ENCODE peak calls at places on chromosomes 5 and 9, in five cellular contexts. U is activated T-helper 1 cell treated with Interleukin-2 at 50 U/mL for 16 hours, A is T-cell, M is AG04450, B is GM04504. K is an unnamed sample.

GRCh38 chr5:124655943-124656459 is 90.4 kb downstream of the ZNF608 start:
- DNase-seq in U (no peak), A (no peak), M (peak), B (peak), K (peak)

GRCh38 chr9:38389313-38389712 is 3.2 kb upstream of the ALDH1B1 start:
- DNase-seq in U (no peak), A (no peak), M (peak), B (no peak), K (no peak)

GRCh38 chr5:67900515-67900914 is 315.0 kb upstream of the PIK3R1 start:
- DNase-seq in U (no peak), A (no peak), M (no peak), B (peak), K (no peak)

GRCh38 chr5:68502531-68502930 is 287.0 kb downstream of the PIK3R1 start:
- DNase-seq in U (no peak), A (no peak), M (no peak), B (no peak), K (no peak)

GRCh38 chr9:92247296-92247695 is 46.2 kb downstream of the IARS1 start:
- DNase-seq in U (no peak), A (no peak), M (no peak), B (no peak), K (no peak)

GRCh38 chr9:88889386-88889785 is 101.9 kb upstream of the S1PR3 start:
- DNase-seq in U (no peak), A (no peak), M (no peak), B (no peak), K (no peak)

GRCh38 chr5:175749591-175749990 is 91.7 kb downstream of the HRH2 start:
- DNase-seq in U (no peak), A (no peak), M (no peak), B (no peak), K (no peak)

GRCh38 chr5:40754381-40755092 is 1.2 kb downstream of the TTC33 start:
- DNase-seq in U (no peak), A (no peak), M (no peak), B (no peak), K (no peak)

GRCh38 chr5:66689522-66690220 is 93.5 kb downstream of the MAST4 start:
- DNase-seq in U (no peak), A (no peak), M (no peak), B (no peak), K (no peak)

GRCh38 chr9:132020845-132021510 is 58.7 kb downstream of the MED27 start:
- DNase-seq in U (no peak), A (no peak), M (no peak), B (no peak), K (peak)

GRCh38 chr9:127463891-127464290 is 12.6 kb downstream of the LRSAM1 start:
- DNase-seq in U (no peak), A (no peak), M (no peak), B (no peak), K (peak)

GRCh38 chr9:90546200-90546599 is 96.4 kb downstream of the DIRAS2 start:
- DNase-seq in U (no peak), A (no peak), M (peak), B (peak), K (peak)

GRCh38 chr5:23627976-23628375 is 120.6 kb downstream of the PRDM9 start:
- DNase-seq in U (no peak), A (no peak), M (no peak), B (no peak), K (no peak)

GRCh38 chr5:73605223-73606087 is 20.5 kb upstream of the ARHGEF28 start:
- DNase-seq in U (no peak), A (no peak), M (no peak), B (no peak), K (no peak)

GRCh38 chr9:137454506-137455360 is 4.4 kb downstream of the NSMF start:
- DNase-seq in U (no peak), A (no peak), M (no peak), B (no peak), K (no peak)

GRCh38 chr9:127170652-127171051 is 48.2 kb upstream of the ANGPTL2 start:
- DNase-seq in U (no peak), A (no peak), M (no peak), B (no peak), K (no peak)

GRCh38 chr9:79104951-79105350 is 466.8 kb upstream of the TLE4 start:
- DNase-seq in U (no peak), A (no peak), M (no peak), B (no peak), K (no peak)

GRCh38 chr5:174320051-174320450 is 274.5 kb downstream of the NSG2 start:
- DNase-seq in U (no peak), A (no peak), M (no peak), B (no peak), K (no peak)

GRCh38 chr5:102670224-102670836 is 84.8 kb upstream of the PAM start:
- DNase-seq in U (no peak), A (no peak), M (no peak), B (no peak), K (peak)

GRCh38 chr5:58459276-58459859 is 518 bp downstream of the PLK2 start:
- DNase-seq in U (peak), A (peak), M (no peak), B (no peak), K (peak)

GRCh38 chr5:122906768-122907167 is 61.4 kb downstream of the SNX24 start:
- DNase-seq in U (no peak), A (no peak), M (no peak), B (no peak), K (no peak)

GRCh38 chr5:74801197-74801596 is 34.1 kb downstream of the NSA2 start:
- DNase-seq in U (no peak), A (no peak), M (no peak), B (no peak), K (no peak)

GRCh38 chr5:180041501-180042274 is 29.9 kb downstream of the RNF130 start:
- DNase-seq in U (no peak), A (no peak), M (no peak), B (no peak), K (no peak)